ENCODE peak calls at places on chromosomes 11 and 22, in four cellular contexts. D is heart right ventricle; Q is Caco-2; I is naive thymus-derived CD4-positive, alpha-beta T cell. U is an unnamed sample.

GRCh38 chr11:26079966-26080365 is 252.0 kb upstream of the ANO3 start:
- DNase-seq in D (no peak), Q (no peak), I (no peak), U (no peak)

GRCh38 chr11:10309163-10310093 is 4.6 kb downstream of the ADM start:
- DNase-seq in D (peak; percentile 64), Q (peak; percentile 65), I (no peak), U (no peak)

GRCh38 chr11:74311352-74311926 is at the start of gene P4HA3:
- DNase-seq in D (peak; percentile 75), Q (peak; percentile 86), I (peak; percentile 15), U (peak; percentile 16)

GRCh38 chr11:31813242-31813960 is 2.3 kb upstream of the PAX6 start:
- DNase-seq in D (no peak), Q (no peak), I (no peak), U (no peak)

GRCh38 chr11:45501980-45502545 is 163.4 kb downstream of the CHST1 start:
- DNase-seq in D (no peak), Q (no peak), I (no peak), U (no peak)

GRCh38 chr11:83682645-83682973 is 396.4 kb upstream of the CCDC90B start:
- DNase-seq in D (no peak), Q (peak; percentile 44), I (no peak), U (no peak)

GRCh38 chr11:75625970-75626691 is 42.7 kb downstream of the MAP6 start:
- DNase-seq in D (no peak), Q (no peak), I (no peak), U (no peak)

GRCh38 chr11:127862406-127862805 is 725.0 kb downstream of the ETS1 start:
- DNase-seq in D (no peak), Q (no peak), I (no peak), U (no peak)

GRCh38 chr22:38456272-38456837 is 1.4 kb upstream of the KCNJ4 start:
- DNase-seq in D (no peak), Q (no peak), I (no peak), U (no peak)

GRCh38 chr22:38454011-38454360 is 1.0 kb downstream of the KCNJ4 start:
- DNase-seq in D (no peak), Q (no peak), I (no peak), U (no peak)

GRCh38 chr22:38455530-38456271 is 702 bp upstream of the KCNJ4 start:
- DNase-seq in D (peak; percentile 66), Q (peak; percentile 53), I (no peak), U (no peak)

GRCh38 chr22:38454361-38455062 is 487 bp downstream of the KCNJ4 start:
- DNase-seq in D (no peak), Q (no peak), I (no peak), U (no peak)

DNA sequence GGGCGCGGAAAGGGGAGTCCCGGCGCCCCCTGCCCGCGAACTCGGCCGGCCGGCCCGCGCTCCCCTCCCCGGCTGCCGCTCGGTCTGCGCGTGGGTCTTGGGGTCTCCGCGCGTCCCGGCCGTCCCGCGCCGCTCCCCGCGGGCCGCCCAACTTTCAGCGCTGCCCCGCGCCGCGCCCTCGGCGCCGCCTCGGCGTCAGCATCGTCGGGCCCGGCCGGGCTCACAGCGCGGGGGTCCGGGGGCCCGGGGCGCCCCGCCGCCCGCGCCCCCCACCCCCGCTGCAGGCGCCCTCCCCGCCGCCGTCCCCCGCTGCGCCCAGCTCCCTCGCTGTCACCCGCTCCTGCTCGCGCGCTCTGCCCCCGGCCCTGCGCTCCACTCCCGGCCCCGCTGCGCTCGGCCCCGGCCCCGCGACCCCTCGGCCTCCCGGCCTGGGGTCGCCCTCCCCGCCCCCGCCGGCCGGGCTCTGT is at the start of gene KCNJ4:
- DNase-seq in D (no peak), Q (no peak), I (no peak), U (no peak)
- H3K4me3 ChIP-seq in D (peak within 1 kb of the TSS; percentile 46), Q (peak within 1 kb of the TSS; percentile 62), I (peak within 1 kb of the TSS; percentile 43), U (peak within 1 kb of the TSS; percentile 36)

DNA sequence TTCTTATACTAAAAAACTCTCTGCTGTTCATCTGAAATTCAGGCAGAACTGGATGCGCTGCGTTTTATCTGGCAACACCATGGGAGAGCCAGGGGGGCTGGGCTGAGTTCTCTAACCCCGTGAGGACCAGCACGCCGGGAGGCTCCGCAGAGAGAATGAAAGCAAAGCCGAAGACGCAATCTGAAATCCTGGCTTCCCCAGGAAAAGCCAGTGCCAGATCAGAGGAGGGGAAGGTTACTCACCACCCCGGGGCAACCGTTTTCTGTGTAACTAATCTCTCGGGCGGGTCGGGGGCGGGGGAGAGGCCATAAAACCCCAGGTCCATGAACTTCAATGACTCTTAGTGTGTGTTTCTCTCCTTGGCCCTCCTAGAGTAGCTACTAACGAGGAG is 99.4 kb downstream of the SHANK2 start:
- DNase-seq in D (no peak), Q (no peak), I (no peak), U (no peak)
- H3K4me3 ChIP-seq in D (no peak overlapping the region), Q (no peak overlapping the region), I (no peak overlapping the region), U (no peak overlapping the region)

DNA sequence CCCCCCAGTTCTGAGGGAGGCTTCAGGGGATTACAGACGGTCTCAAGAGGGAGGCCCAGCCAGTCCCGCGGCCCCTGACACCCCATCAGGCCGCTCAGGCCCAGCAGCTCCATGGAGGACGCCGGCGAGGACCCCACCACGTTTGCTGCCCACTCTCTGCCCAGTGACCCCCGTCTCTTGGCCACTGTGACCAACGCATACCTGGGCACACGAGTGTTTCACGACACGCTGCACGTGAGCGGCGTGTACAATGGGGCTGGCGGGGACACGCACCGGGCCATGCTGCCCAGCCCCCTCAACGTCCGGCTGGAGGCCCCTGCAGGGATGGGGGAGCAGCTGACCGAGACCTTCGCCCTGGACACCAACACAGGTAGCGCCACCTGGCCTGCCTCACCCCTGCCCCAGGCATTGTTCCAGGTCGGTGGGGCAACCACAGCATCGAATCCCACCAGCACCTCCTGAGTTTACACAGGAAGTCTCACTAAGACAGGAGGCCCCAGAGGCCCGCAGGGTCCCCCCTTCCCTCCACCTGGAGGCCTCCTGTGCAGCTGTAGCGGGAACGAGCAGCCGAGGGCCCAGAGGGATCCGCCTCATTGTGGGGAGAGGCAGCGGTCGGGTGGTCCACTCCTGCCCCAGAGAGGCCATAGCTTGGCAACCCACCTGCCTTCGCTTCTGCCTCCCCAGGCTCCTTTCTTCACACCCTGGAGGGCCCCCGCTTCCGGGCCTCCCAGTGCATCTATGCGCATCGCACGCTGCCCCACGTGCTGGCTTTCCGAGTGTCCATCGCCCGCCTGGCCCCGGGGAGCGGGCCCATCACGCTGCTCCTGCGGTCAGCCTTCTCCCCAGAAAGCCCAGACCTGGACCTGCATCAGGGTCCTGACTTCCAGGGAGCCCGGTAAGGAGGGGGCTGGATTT is 1.0 kb downstream of the PGGHG start:
- DNase-seq in D (peak; percentile 14), Q (peak; percentile 42), I (peak; percentile 41), U (no peak)
- H3K4me3 ChIP-seq in D (peak overlapping the region; percentile 82), Q (peak overlapping the region; percentile 51), I (peak overlapping the region; percentile 47), U (peak overlapping the region; percentile 32)

GRCh38 chr11:116837231-116838091 is at the start of gene APOA1:
- DNase-seq in D (peak; percentile 24), Q (peak; percentile 95), I (no peak), U (peak; percentile 38)
- H3K4me3 ChIP-seq in D (no peak within 1 kb of the TSS), Q (peak within 1 kb of the TSS; percentile 40), I (no peak within 1 kb of the TSS), U (no peak within 1 kb of the TSS)

GRCh38 chr11:22203281-22203680 is 10.4 kb downstream of the ANO5 start:
- DNase-seq in D (no peak), Q (no peak), I (no peak), U (no peak)

GRCh38 chr11:22207162-22207561 is 14.3 kb downstream of the ANO5 start:
- DNase-seq in D (no peak), Q (no peak), I (no peak), U (no peak)

DNA sequence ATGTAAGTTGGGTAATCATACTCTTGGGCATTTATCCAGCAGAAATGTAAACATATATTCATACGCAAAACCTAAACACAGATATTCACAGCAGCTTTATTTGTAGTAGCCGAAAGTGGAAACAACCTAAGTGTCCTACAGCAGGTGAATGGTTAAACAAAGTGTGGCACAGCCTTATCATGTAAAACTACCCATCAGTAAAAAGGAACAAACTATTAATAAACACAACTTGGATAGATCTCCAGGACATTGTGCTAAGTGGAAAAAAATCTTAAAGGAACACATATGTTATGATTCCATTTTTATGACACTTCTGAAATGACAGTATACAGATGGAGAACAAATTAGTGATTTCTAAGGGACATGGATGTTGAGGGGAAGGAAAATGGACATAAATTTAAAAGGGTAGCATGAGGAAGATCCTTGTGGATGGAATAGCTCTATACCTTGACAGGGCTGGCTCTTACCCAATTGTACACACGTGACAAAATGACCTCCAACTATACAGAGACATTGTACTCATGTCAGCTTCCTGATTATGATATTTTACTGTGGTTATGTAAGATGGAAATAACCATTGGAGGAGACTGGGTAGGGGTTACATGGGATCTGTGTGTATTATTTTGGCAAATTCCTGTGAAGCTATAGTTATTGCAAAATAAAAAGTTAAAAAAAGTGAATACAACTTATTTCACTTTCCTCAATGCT is 15.4 kb downstream of the ANO5 start:
- DNase-seq in D (no peak), Q (no peak), I (no peak), U (no peak)
- H3K4me3 ChIP-seq in D (no peak overlapping the region), Q (no peak overlapping the region), I (no peak overlapping the region), U (no peak overlapping the region)

DNA sequence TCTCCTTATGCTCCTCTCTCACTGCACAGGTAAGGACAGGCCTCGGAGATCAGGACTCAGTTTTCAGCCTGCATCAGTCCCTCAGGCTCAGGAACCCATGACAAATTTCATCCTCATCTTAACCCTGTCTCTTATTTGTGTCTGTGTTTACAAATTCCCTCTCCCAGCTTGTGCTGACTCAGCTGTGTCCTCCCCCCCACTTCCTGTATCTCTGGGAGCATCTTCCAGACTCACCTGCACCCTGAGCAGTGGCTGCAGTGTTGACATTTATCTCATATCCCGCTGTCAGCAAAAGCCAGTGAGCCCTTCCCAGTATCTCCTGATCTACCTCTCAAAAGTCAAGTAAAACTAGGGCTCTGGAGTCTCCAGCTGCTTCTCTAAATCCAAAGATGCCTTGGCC is 65.6 kb upstream of the VPREB1 start:
- DNase-seq in D (no peak), Q (no peak), I (no peak), U (no peak)
- H3K4me3 ChIP-seq in D (no peak overlapping the region), Q (no peak overlapping the region), I (no peak overlapping the region), U (no peak overlapping the region)

DNA sequence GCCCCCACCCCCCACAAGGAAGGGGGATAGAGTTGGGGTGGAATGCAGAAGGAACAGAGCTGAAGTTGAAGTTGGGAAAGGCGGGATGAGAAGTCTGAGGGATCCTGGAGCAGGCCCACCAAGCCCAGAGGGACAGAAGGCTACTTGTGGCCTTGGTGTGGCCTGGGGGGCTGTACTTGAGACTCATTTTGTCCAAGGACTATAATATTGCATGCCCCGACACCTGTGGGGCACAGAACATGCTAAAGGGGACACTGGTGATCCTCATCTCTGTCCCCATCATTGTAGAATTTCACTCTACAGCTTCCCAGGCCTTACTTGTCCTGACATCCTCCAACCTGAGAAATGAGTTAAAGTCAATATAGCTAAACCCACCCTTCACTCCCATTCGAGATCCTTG is 1.3 kb downstream of the ESAM start:
- DNase-seq in D (no peak), Q (no peak), I (no peak), U (no peak)
- H3K4me3 ChIP-seq in D (peak overlapping the region; percentile 81), Q (no peak overlapping the region), I (no peak overlapping the region), U (no peak overlapping the region)

DNA sequence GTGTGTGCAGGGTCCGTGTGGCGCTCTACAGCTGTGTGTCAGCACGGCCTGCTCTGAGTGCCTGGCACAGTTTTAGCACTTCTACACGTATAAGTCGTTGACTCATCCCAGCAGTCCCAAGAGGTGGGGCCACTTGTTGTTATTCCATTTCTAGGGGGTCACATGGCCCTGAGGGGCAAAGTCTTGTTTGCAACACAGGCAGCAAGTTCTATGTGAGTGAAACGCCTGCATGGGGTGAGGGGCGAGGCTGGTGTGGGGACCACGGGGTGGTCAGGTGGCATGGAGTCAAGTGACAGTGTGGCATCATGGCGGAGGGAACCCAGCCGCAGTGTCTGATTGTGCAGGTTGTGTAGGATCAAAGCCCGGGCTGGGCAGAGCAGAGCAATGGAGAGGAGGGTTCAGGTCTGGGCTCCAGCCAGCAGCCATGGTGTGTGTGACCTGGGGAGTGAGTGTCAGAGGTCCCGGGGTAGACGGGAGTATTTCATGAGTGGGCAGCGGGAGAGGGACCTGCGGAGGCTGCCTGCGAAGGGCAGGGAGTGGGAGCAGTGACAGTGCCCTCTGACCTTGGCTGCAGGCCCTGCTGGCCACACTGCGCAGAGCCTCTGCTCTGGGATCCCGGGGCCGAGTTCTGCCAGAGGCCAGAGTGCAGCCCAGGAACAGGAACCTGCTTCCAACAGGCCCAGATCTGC is 27.9 kb downstream of the SHANK3 start:
- DNase-seq in D (peak; percentile 22), Q (no peak), I (no peak), U (no peak)
- H3K4me3 ChIP-seq in D (no peak overlapping the region), Q (no peak overlapping the region), I (no peak overlapping the region), U (no peak overlapping the region)

U was measured in NT2/D1.